ENCODE peak calls at places on chromosomes 2 and 18, in eight cellular contexts. M, H, S, Z, G, N, F and K are unnamed samples.
A peak's percentile ranks its signal among the peaks of the same experiment; 100 is the strongest.

GRCh38 chr2:50401772-50402653 is 629.9 kb downstream of the NRXN1 start:
- DNase-seq in M (no peak), H (peak; percentile 14), S (peak; percentile 52), Z (no peak), G (peak; percentile 23), N (peak; percentile 75), F (peak; percentile 32), K (no peak)

GRCh38 chr2:168058675-168059074 is 188.7 kb downstream of the STK39 start:
- DNase-seq in M (no peak), H (no peak), S (no peak), Z (no peak), G (no peak), N (no peak), F (no peak), K (no peak)

GRCh38 chr2:145687445-145688104 is 1167.7 kb upstream of the ZEB2 start:
- DNase-seq in M (no peak), H (no peak), S (peak; percentile 21), Z (no peak), G (no peak), N (peak; percentile 37), F (no peak), K (no peak)

GRCh38 chr18:49491534-49491856 is 4.5 kb upstream of the C18orf32 start:
- DNase-seq in M (no peak), H (no peak), S (no peak), Z (no peak), G (no peak), N (no peak), F (no peak), K (no peak)

GRCh38 chr2:153487993-153488562 is 9.5 kb upstream of the RPRM start:
- DNase-seq in M (no peak), H (no peak), S (no peak), Z (no peak), G (no peak), N (no peak), F (no peak), K (no peak)

GRCh38 chr2:3204451-3204850 is 173.2 kb downstream of the EIPR1 start:
- DNase-seq in M (no peak), H (no peak), S (no peak), Z (no peak), G (no peak), N (no peak), F (no peak), K (no peak)

GRCh38 chr2:160666677-160667061 is 173.1 kb upstream of the RBMS1 start:
- DNase-seq in M (no peak), H (no peak), S (no peak), Z (no peak), G (no peak), N (no peak), F (no peak), K (no peak)

GRCh38 chr2:200121931-200122330 is 166.5 kb downstream of the MAIP1 start:
- DNase-seq in M (no peak), H (no peak), S (peak; percentile 69), Z (no peak), G (no peak), N (no peak), F (no peak), K (no peak)

GRCh38 chr2:46082531-46083485 is 214.4 kb upstream of the EPAS1 start:
- DNase-seq in M (no peak), H (peak; percentile 23), S (peak; percentile 88), Z (no peak), G (no peak), N (peak; percentile 23), F (no peak), K (peak; percentile 56)

GRCh38 chr2:176873403-176873802 is 339.2 kb upstream of the HNRNPA3 start:
- DNase-seq in M (no peak), H (no peak), S (peak; percentile 1), Z (no peak), G (no peak), N (no peak), F (no peak), K (no peak)

GRCh38 chr2:30272761-30273573 is 41.6 kb downstream of the LBH start:
- DNase-seq in M (no peak), H (peak; percentile 29), S (peak; percentile 77), Z (no peak), G (no peak), N (peak; percentile 76), F (no peak), K (no peak)

DNA sequence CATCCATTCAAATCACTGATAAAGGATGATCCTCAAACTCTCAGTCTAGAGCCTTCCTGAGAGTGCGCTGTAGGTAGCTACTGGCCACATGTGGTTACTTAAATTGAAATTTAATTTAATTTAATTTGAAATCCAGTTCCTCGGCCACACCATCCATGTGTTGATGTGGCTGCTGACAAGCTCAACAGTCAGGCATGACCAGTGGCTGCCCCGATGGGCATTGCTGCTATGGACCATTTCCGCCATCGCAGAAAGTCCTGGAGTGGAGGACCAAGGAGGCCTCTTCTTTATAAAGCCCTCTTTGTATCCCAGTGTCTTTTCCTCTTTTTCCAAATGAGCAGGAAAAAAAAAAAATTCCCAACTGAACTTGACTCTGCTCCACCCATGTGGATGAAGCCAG is 100.6 kb downstream of the HDAC4 start:
- DNase-seq in M (no peak), H (no peak), S (no peak), Z (no peak), G (no peak), N (no peak), F (no peak), K (no peak)
- H3K4me1 ChIP-seq in M (peaks cover 66% of the 10 kb centered on the region), H (peaks cover 89% of the 10 kb centered on the region), S (peaks cover 17% of the 10 kb centered on the region), Z (peaks cover 7% of the 10 kb centered on the region), G (peaks cover 26% of the 10 kb centered on the region), N (no peaks in the 10 kb centered on the region), F (peaks cover 34% of the 10 kb centered on the region), K (peaks cover 19% of the 10 kb centered on the region)

GRCh38 chr2:128313076-128313836 is 5.4 kb downstream of the HS6ST1 start:
- DNase-seq in M (no peak), H (no peak), S (peak; percentile 63), Z (no peak), G (peak; percentile 23), N (peak; percentile 47), F (peak; percentile 16), K (no peak)
- TF ChIP-seq CTCF in M (no peak), H (peak; percentile 20), S (peak; percentile 66), Z (no peak), G (no peak), N (peak; percentile 55), F (no peak), K (no peak)

DNA sequence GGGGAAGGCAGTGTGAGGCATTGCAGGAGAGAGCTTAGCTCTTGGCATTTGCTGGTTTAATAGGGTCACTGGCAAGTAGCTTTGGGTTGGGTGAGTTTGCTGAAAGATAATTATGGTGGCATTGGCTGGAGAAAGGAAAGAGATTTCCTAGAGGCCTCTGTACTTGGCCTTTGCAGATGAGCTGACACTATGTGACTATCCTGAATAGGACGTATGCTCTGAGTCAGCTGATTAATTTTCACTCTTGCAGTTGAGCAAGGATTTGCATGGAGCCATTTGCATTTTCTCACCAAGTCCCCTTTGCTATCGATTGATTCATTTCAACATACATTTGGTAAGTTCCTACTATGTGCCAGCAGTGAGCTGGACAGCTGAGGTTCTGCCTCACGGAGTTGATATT is 245.8 kb downstream of the LOXHD1 start:
- DNase-seq in M (no peak), H (no peak), S (no peak), Z (no peak), G (no peak), N (no peak), F (no peak), K (no peak)
- H3K4me1 ChIP-seq in M (peaks cover 36% of the 10 kb centered on the region), H (peaks cover 20% of the 10 kb centered on the region), S (no peaks in the 10 kb centered on the region), Z (peaks cover 11% of the 10 kb centered on the region), G (peaks cover 6% of the 10 kb centered on the region), N (no peaks in the 10 kb centered on the region), F (no peaks in the 10 kb centered on the region), K (no peaks in the 10 kb centered on the region)

GRCh38 chr2:67856866-67857265 is 205.9 kb downstream of the C1D start:
- DNase-seq in M (no peak), H (no peak), S (no peak), Z (no peak), G (no peak), N (no peak), F (no peak), K (no peak)

GRCh38 chr2:67854103-67854502 is 208.7 kb downstream of the C1D start:
- DNase-seq in M (no peak), H (no peak), S (no peak), Z (no peak), G (no peak), N (no peak), F (no peak), K (peak; percentile 17)

GRCh38 chr2:67851946-67852345 is 210.9 kb downstream of the C1D start:
- DNase-seq in M (no peak), H (no peak), S (no peak), Z (no peak), G (no peak), N (no peak), F (no peak), K (no peak)

GRCh38 chr2:67857836-67858235 is 205.0 kb downstream of the C1D start:
- DNase-seq in M (no peak), H (no peak), S (no peak), Z (no peak), G (no peak), N (no peak), F (no peak), K (no peak)

DNA sequence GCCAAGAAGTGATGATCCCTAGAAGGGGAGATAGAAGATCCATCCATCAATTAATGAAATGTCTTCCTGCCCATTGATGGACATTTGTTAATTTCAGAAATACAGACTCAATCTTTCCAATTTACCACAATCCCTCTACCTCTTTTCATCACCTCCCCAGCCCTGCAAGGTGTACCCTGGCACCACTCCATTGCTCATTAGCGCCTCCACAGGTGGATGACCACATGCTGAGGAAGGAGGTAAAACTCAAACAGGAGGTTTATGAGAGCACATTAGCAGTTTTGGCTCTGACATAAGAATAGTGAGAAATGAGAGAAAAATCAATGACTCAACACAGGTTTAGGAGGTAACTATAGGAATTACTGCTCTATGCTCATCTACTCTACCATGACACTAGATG is 208.0 kb downstream of the C1D start:
- DNase-seq in M (no peak), H (no peak), S (no peak), Z (no peak), G (no peak), N (no peak), F (no peak), K (no peak)
- TF ChIP-seq CTCF in M (no peak), H (no peak), S (no peak), Z (no peak), G (no peak), N (peak; percentile 42), F (no peak), K (no peak)

DNA sequence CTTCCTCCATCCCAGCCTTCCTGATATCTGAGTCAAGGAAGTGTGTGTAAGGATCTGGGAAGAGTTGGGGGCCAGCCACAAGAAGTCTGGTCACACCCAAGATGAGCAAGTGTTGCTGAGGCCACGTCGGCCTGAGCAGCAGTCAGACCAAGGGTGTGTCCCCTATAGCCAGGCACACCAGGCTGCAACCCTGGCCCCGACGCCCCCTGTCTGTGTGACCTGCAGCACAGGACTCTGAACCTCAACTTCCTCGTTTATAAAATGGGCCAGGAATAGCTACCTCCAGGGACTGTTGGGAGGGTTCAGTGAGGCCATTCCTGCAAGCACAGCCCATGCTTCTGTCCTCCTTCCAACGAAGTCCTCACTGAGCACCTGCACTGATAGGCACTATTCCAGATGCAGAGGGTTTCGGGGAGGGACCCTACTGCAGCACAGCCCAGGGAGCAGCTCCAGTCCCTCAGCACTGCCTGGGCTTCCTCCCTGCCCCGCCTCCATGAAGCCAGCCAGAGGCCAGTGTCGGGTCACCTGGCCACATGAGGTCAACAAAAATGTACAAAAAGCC is 13.3 kb downstream of the LIMS2 start:
- DNase-seq in M (no peak), H (peak; percentile 10), S (no peak), Z (no peak), G (no peak), N (no peak), F (no peak), K (peak; percentile 50)
- H3K4me1 ChIP-seq in M (peaks cover 69% of the 10 kb centered on the region), H (peaks cover 49% of the 10 kb centered on the region), S (peaks cover 14% of the 10 kb centered on the region), Z (peaks cover 60% of the 10 kb centered on the region), G (no peaks in the 10 kb centered on the region), N (no peaks in the 10 kb centered on the region), F (no peaks in the 10 kb centered on the region), K (no peaks in the 10 kb centered on the region)